ENCODE peak calls at places on chromosome 10, in five cellular contexts. One of them, this sample, is unnamed.

GRCh38 chr10:63670291-63670898 is 149.2 kb downstream of the REEP3 start:
- DNase-seq in WERI-Rb-1: peak; percentile 66
- DNase-seq in heart left ventricle: peak; percentile 61
- DNase-seq in Peyer's patch: no peak
- DNase-seq in GM13977: peak; percentile 49
- DNase-seq in this sample: no peak

GRCh38 chr10:15124908-15125307 is 27.8 kb downstream of the RPP38 start:
- DNase-seq in WERI-Rb-1: no peak
- DNase-seq in heart left ventricle: no peak
- DNase-seq in Peyer's patch: no peak
- DNase-seq in GM13977: no peak
- DNase-seq in this sample: no peak

GRCh38 chr10:60299961-60300883 is 89.5 kb downstream of the ANK3 start:
- DNase-seq in WERI-Rb-1: no peak
- DNase-seq in heart left ventricle: peak; percentile 42
- DNase-seq in Peyer's patch: no peak
- DNase-seq in GM13977: no peak
- DNase-seq in this sample: no peak

GRCh38 chr10:96283756-96284155 is 12.4 kb upstream of the BLNK start:
- DNase-seq in WERI-Rb-1: no peak
- DNase-seq in heart left ventricle: no peak
- DNase-seq in Peyer's patch: no peak
- DNase-seq in GM13977: no peak
- DNase-seq in this sample: no peak

GRCh38 chr10:59465089-59465488 is 102.7 kb upstream of the FAM13C start:
- DNase-seq in WERI-Rb-1: peak; percentile 13
- DNase-seq in heart left ventricle: no peak
- DNase-seq in Peyer's patch: no peak
- DNase-seq in GM13977: no peak
- DNase-seq in this sample: no peak

GRCh38 chr10:100303724-100304319 is 17.3 kb upstream of the BLOC1S2 start:
- DNase-seq in WERI-Rb-1: no peak
- DNase-seq in heart left ventricle: no peak
- DNase-seq in Peyer's patch: no peak
- DNase-seq in GM13977: peak; percentile 42
- DNase-seq in this sample: no peak

GRCh38 chr10:112985701-112986510 is 35.9 kb downstream of the TCF7L2 start:
- DNase-seq in WERI-Rb-1: no peak
- DNase-seq in heart left ventricle: no peak
- DNase-seq in Peyer's patch: no peak
- DNase-seq in GM13977: no peak
- DNase-seq in this sample: no peak

GRCh38 chr10:117464176-117464575 is 78.4 kb upstream of the EMX2 start:
- DNase-seq in WERI-Rb-1: no peak
- DNase-seq in heart left ventricle: no peak
- DNase-seq in Peyer's patch: no peak
- DNase-seq in GM13977: no peak
- DNase-seq in this sample: no peak

GRCh38 chr10:29688230-29688634 is 53.5 kb upstream of the SVIL start:
- DNase-seq in WERI-Rb-1: no peak
- DNase-seq in heart left ventricle: no peak
- DNase-seq in Peyer's patch: no peak
- DNase-seq in GM13977: no peak
- DNase-seq in this sample: no peak

GRCh38 chr10:71564221-71564820 is 155.3 kb downstream of the C10orf105 start:
- DNase-seq in WERI-Rb-1: no peak
- DNase-seq in heart left ventricle: no peak
- DNase-seq in Peyer's patch: no peak
- DNase-seq in GM13977: no peak
- DNase-seq in this sample: no peak

DNA sequence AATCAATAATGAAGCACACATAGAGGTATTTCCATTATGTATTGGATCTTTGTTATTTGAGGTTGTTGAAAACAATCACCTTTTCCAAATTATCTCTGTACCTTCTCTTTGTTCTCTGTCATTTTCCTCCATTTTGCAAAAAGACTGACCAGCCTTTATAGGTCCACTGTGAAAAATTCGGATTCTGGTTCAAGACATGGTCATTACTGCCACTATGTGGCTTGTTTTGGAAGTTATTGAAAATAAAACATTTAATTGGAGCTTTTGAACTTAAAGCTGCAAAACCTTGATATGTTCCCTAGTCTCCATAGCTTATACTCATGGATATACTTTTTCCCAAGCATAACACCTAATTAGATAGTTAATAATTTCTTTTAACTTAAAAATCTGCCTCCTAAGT is 1094.4 kb downstream of the NRG3 start:
- DNase-seq in WERI-Rb-1: no peak
- DNase-seq in heart left ventricle: no peak
- DNase-seq in Peyer's patch: no peak
- DNase-seq in GM13977: peak; percentile 12
- DNase-seq in this sample: no peak
- TF ChIP-seq CTCF in WERI-Rb-1: no peak
- TF ChIP-seq CTCF in heart left ventricle: peak; percentile 47
- TF ChIP-seq CTCF in Peyer's patch: no peak
- TF ChIP-seq CTCF in GM13977: peak; percentile 42
- TF ChIP-seq CTCF in this sample: no peak

DNA sequence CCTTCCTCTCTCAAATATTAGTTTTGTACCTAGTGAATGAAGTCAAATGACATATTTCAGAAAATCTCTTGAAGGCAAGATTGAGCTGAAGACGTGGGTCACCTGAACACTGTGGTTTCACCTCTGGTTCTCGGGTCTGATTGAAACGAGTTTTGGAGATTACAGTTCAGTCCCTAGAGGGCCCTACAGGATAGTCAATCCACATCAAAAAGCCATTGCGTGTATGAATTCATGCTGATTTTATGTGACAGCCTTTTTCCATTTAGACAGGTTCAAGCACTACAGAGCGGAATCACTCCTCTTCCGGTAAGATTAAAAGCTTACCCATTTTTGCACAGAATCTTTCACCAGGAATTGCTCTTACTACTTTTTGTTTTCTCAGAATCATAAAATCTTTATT is 62.2 kb downstream of the VIM start:
- DNase-seq in WERI-Rb-1: peak; percentile 8
- DNase-seq in heart left ventricle: no peak
- DNase-seq in Peyer's patch: no peak
- DNase-seq in GM13977: peak; percentile 16
- DNase-seq in this sample: no peak
- TF ChIP-seq CTCF in WERI-Rb-1: no peak
- TF ChIP-seq CTCF in heart left ventricle: peak; percentile 17
- TF ChIP-seq CTCF in Peyer's patch: no peak
- TF ChIP-seq CTCF in GM13977: no peak
- TF ChIP-seq CTCF in this sample: no peak

DNA sequence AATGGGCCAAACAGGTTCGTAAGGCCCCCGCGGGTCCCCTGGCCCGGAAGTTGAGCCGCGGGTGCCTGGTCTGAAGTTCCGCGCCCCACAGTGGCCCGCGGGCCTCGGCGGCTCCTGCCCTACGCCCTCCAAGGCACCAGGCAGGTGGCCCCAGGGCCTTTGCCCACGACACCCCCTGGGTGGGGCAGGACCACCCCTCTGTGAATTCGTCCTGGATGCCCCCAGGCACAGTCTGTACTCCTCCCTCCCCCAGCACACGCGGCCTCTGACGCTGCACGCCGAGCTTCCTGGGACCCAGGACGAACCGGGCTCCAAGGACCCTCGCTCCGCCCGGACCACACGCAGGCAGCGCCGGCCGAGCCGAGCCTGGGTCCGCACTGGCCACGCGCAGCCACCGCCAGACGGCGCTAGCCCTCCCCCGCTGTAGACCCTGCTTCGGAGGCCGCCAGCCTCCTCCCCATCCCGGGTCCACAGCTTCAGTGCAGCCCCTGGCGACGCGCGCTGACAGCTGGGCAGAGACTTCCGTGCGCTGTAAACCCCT is 810 bp upstream of the TCERG1L start:
- DNase-seq in WERI-Rb-1: peak; percentile 90
- DNase-seq in heart left ventricle: no peak
- DNase-seq in Peyer's patch: no peak
- DNase-seq in GM13977: no peak
- DNase-seq in this sample: no peak
- TF ChIP-seq CTCF in WERI-Rb-1: peak; percentile 99
- TF ChIP-seq CTCF in heart left ventricle: peak; percentile 11
- TF ChIP-seq CTCF in Peyer's patch: no peak
- TF ChIP-seq CTCF in GM13977: no peak
- TF ChIP-seq CTCF in this sample: no peak

GRCh38 chr10:49144021-49144720 is 10.3 kb upstream of the FAM170B start:
- DNase-seq in WERI-Rb-1: no peak
- DNase-seq in heart left ventricle: no peak
- DNase-seq in Peyer's patch: no peak
- DNase-seq in GM13977: no peak
- DNase-seq in this sample: no peak
- TF ChIP-seq CTCF in WERI-Rb-1: no peak
- TF ChIP-seq CTCF in heart left ventricle: no peak
- TF ChIP-seq CTCF in Peyer's patch: no peak
- TF ChIP-seq CTCF in GM13977: no peak
- TF ChIP-seq CTCF in this sample: no peak

GRCh38 chr10:22453948-22454347 is 108.7 kb downstream of the SPAG6 start:
- DNase-seq in WERI-Rb-1: no peak
- DNase-seq in heart left ventricle: no peak
- DNase-seq in Peyer's patch: no peak
- DNase-seq in GM13977: no peak
- DNase-seq in this sample: no peak
- TF ChIP-seq CTCF in WERI-Rb-1: no peak
- TF ChIP-seq CTCF in heart left ventricle: no peak
- TF ChIP-seq CTCF in Peyer's patch: no peak
- TF ChIP-seq CTCF in GM13977: no peak
- TF ChIP-seq CTCF in this sample: no peak

GRCh38 chr10:23034790-23035189 is 60.6 kb upstream of the MSRB2 start:
- DNase-seq in WERI-Rb-1: no peak
- DNase-seq in heart left ventricle: no peak
- DNase-seq in Peyer's patch: no peak
- DNase-seq in GM13977: no peak
- DNase-seq in this sample: no peak

GRCh38 chr10:23037561-23037960 is 57.8 kb upstream of the MSRB2 start:
- DNase-seq in WERI-Rb-1: no peak
- DNase-seq in heart left ventricle: no peak
- DNase-seq in Peyer's patch: no peak
- DNase-seq in GM13977: no peak
- DNase-seq in this sample: no peak

GRCh38 chr10:23031318-23031717 is 64.1 kb upstream of the MSRB2 start:
- DNase-seq in WERI-Rb-1: no peak
- DNase-seq in heart left ventricle: peak; percentile 35
- DNase-seq in Peyer's patch: no peak
- DNase-seq in GM13977: no peak
- DNase-seq in this sample: no peak

GRCh38 chr10:23038172-23038571 is 57.2 kb upstream of the MSRB2 start:
- DNase-seq in WERI-Rb-1: no peak
- DNase-seq in heart left ventricle: no peak
- DNase-seq in Peyer's patch: no peak
- DNase-seq in GM13977: no peak
- DNase-seq in this sample: no peak

DNA sequence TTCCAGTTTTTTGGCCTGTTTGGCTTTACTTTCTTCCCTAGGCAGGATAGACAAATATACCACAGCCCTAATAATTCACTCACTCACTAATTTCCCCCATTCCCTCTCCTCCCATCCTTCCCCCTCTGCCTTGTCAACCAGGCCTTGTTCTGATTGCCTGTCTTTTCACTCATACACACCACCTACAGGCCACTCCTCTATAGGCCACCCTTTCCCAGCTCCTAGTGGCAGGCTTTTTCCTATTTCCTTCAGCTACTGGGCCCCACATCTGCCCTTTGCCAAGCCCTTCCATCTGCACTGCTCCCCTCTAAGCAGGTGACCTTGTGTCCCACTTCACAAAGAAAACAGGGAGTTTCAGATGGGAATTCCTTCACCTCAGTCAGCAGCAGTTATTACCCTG is 59.8 kb upstream of the MSRB2 start:
- DNase-seq in WERI-Rb-1: peak; percentile 8
- DNase-seq in heart left ventricle: no peak
- DNase-seq in Peyer's patch: no peak
- DNase-seq in GM13977: no peak
- DNase-seq in this sample: no peak
- TF ChIP-seq CTCF in WERI-Rb-1: peak; percentile 38
- TF ChIP-seq CTCF in heart left ventricle: no peak
- TF ChIP-seq CTCF in Peyer's patch: no peak
- TF ChIP-seq CTCF in GM13977: no peak
- TF ChIP-seq CTCF in this sample: no peak

GRCh38 chr10:110192552-110192951 is 14.9 kb upstream of the MXI1 start:
- DNase-seq in WERI-Rb-1: no peak
- DNase-seq in heart left ventricle: no peak
- DNase-seq in Peyer's patch: no peak
- DNase-seq in GM13977: no peak
- DNase-seq in this sample: no peak
- TF ChIP-seq CTCF in WERI-Rb-1: no peak
- TF ChIP-seq CTCF in heart left ventricle: no peak
- TF ChIP-seq CTCF in Peyer's patch: no peak
- TF ChIP-seq CTCF in GM13977: peak; percentile 50
- TF ChIP-seq CTCF in this sample: no peak

DNA sequence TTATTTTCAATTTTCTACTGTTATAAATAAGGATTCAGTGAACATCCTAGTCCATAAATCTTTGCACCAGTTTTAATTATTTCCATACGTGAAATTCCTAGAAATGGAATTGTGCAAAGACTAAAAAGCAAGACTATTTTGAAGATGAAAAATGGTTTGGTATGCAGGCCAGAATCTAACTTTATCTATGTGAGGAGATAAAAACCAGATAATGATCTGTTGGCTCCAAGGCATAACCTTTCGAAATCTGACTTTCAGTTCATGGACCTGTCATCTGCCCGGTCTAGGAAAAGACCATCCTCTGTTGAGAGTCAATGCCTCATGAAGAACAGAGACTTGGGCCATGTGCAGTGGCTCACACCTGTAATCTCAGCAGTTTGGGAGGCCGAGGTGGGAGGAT is 633.3 kb upstream of the NRP1 start:
- DNase-seq in WERI-Rb-1: no peak
- DNase-seq in heart left ventricle: no peak
- DNase-seq in Peyer's patch: no peak
- DNase-seq in GM13977: no peak
- DNase-seq in this sample: no peak
- TF ChIP-seq CTCF in WERI-Rb-1: no peak
- TF ChIP-seq CTCF in heart left ventricle: no peak
- TF ChIP-seq CTCF in Peyer's patch: no peak
- TF ChIP-seq CTCF in GM13977: no peak
- TF ChIP-seq CTCF in this sample: no peak

DNA sequence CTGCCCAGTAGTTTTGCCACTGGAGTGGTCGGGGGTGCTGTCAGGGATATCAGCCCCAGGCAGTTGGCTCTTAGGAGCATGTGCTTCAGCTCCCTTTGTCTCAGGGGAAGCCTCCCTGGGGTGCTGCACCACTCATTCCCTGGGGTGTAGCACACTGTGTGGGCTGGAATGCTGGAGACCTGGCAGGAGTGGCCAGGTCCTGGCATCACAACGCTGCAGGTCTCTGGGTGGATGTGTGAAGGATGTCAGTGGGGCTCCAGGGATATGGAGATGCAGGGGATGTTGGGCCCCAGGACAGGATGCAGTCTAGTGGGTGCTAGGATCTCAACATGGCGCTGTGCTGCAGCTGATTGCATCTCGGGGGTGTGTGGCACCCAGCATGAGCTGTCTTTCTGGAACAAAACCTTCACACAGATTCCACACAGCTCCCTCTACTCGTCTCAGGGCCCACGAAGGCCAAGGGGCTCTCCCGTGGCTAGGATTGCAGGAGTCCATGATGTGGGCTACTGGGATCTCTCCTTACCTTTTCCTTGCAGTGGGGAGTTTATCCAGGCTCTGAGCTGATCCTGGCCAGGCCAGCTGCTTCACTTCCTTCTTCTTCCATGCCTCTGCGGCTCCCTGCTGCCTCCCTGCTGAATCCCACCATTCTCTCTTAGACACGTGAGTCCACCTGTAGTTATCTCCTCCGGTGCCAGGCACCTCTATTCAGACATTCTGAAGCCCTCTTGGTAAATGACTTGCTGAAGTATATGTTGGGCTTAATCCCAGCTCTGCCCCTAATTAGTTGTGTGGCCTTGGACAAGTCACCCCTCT is 295.1 kb downstream of the RPS24 start:
- DNase-seq in WERI-Rb-1: no peak
- DNase-seq in heart left ventricle: no peak
- DNase-seq in Peyer's patch: peak; percentile 21
- DNase-seq in GM13977: no peak
- DNase-seq in this sample: no peak
- TF ChIP-seq CTCF in WERI-Rb-1: no peak
- TF ChIP-seq CTCF in heart left ventricle: no peak
- TF ChIP-seq CTCF in Peyer's patch: no peak
- TF ChIP-seq CTCF in GM13977: no peak
- TF ChIP-seq CTCF in this sample: no peak

This sample was measured in activated B cell treated with CpG ODN at 0.5 μM for 24 hours.